ENCODE peak calls at places on chromosomes 11 and 22, in ten cellular contexts. X, H, E, Z, M, V, K, N, U and L are unnamed samples.
A peak's percentile ranks its signal among the peaks of the same experiment; 100 is the strongest.

GRCh38 chr22:27406389-27406861 is 395.1 kb downstream of the MN1 start:
- DNase-seq in X (no peak), H (peak; percentile 22), E (no peak), Z (no peak), M (no peak), V (no peak), K (no peak), N (no peak), U (no peak), L (no peak)

GRCh38 chr11:72209101-72209500 is 7.5 kb upstream of the FOLR2 start:
- DNase-seq in X (peak; percentile 24), H (no peak), E (no peak), Z (peak; percentile 28), M (no peak), V (no peak), K (no peak), N (no peak), U (no peak), L (no peak)

GRCh38 chr22:48897959-48898358 is 929.7 kb downstream of the BRD1 start:
- DNase-seq in X (no peak), H (no peak), E (no peak), Z (no peak), M (no peak), V (peak; percentile 24), K (peak; percentile 62), N (no peak), U (peak; percentile 5), L (peak; percentile 82)

GRCh38 chr22:22890085-22890484 is 2.5 kb downstream of the IGLL5 start:
- DNase-seq in X (no peak), H (no peak), E (no peak), Z (no peak), M (no peak), V (no peak), K (no peak), N (no peak), U (no peak), L (no peak)

GRCh38 chr22:19809741-19810140 is 44.9 kb downstream of the GNB1L start:
- DNase-seq in X (no peak), H (no peak), E (no peak), Z (no peak), M (no peak), V (no peak), K (peak; percentile 32), N (no peak), U (no peak), L (no peak)

GRCh38 chr11:128424867-128425285 is 162.5 kb downstream of the ETS1 start:
- DNase-seq in X (peak; percentile 35), H (peak; percentile 66), E (no peak), Z (no peak), M (no peak), V (peak; percentile 58), K (peak; percentile 74), N (peak; percentile 8), U (no peak), L (no peak)

GRCh38 chr11:124633355-124633754 is 10.7 kb downstream of the TBRG1 start:
- DNase-seq in X (no peak), H (peak; percentile 17), E (no peak), Z (no peak), M (no peak), V (no peak), K (no peak), N (peak; percentile 4), U (no peak), L (no peak)

GRCh38 chr11:93648168-93648567 is 13.3 kb upstream of the CEP295 start:
- DNase-seq in X (no peak), H (peak; percentile 21), E (no peak), Z (no peak), M (no peak), V (no peak), K (no peak), N (peak; percentile 17), U (no peak), L (no peak)

GRCh38 chr11:8610532-8611116 is 16.6 kb upstream of the STK33 start:
- DNase-seq in X (no peak), H (no peak), E (no peak), Z (no peak), M (no peak), V (no peak), K (no peak), N (no peak), U (peak; percentile 42), L (peak; percentile 84)

GRCh38 chr22:37627545-37627944 is 11.9 kb upstream of the SH3BP1 start:
- DNase-seq in X (no peak), H (no peak), E (no peak), Z (no peak), M (no peak), V (no peak), K (peak; percentile 93), N (no peak), U (no peak), L (no peak)

GRCh38 chr11:17987826-17988225 is 25.0 kb downstream of the SERGEF start:
- DNase-seq in X (no peak), H (no peak), E (no peak), Z (no peak), M (no peak), V (no peak), K (no peak), N (no peak), U (no peak), L (no peak)

GRCh38 chr11:58075781-58076180 is 45.0 kb downstream of the OR6Q1 start:
- DNase-seq in X (no peak), H (peak; percentile 79), E (no peak), Z (no peak), M (no peak), V (no peak), K (no peak), N (no peak), U (no peak), L (peak; percentile 31)

GRCh38 chr11:130097285-130097684 is 27.6 kb downstream of the APLP2 start:
- DNase-seq in X (no peak), H (no peak), E (no peak), Z (no peak), M (no peak), V (no peak), K (no peak), N (no peak), U (no peak), L (no peak)

DNA sequence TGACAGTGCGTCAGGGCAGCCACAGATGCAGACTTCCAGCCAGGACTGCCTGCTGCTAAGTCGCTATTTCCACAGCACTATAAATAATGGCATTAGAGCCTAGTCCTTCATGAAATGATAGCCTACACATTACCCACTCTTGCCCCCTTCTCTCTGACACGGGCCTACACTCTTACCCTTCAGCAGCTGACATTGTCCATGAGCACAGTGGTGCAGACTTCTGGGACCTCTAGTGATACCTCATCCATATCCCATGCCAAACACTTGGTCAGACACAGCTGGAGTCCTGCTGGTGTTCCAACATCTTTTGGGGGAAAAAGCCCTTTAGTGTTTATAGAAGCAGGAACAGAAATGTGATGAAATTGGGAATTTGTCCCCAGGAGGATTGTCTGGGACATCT is 43.4 kb upstream of the RAB1B start:
- DNase-seq in X (no peak), H (no peak), E (no peak), Z (no peak), M (no peak), V (no peak), K (peak; percentile 25), N (no peak), U (no peak), L (no peak)
- H3K4me3 ChIP-seq in X (no peak overlapping the region), H (no peak overlapping the region), E (no peak overlapping the region), Z (no peak overlapping the region), M (no peak overlapping the region), V (no peak overlapping the region), K (no peak overlapping the region), N (no peak overlapping the region), U (no peak overlapping the region), L (no peak overlapping the region)

DNA sequence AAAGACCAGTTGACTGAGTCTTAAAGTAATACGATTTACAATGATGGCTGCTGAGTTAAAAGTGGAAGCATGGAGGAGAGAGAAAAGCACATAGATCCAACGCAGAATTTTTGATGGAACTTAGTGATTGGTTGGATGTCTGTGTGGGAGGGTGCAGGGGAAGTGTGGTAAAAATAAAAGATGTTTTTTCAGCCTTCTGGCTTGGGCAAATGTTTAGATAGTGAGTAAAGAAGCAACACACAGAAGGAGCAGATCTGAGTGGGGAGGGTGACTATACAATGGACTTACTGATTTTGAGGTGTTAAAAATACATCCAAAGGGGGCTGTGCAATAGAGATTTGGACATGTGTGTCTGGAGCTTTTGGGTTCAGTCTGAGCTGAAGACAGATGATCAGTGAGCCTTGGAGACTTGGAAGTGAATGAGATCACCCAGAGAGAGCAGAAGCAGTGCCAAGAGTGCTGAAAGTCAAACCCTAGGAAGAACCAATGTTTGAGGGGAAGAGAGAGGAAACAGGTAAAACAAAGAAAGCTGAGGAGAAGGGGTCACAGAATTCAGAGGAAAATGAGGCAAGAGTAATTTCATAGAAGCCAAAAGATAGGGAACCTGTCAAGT is 8.6 kb downstream of the GRIA4 start:
- DNase-seq in X (no peak), H (peak; percentile 4), E (no peak), Z (no peak), M (no peak), V (no peak), K (no peak), N (no peak), U (no peak), L (no peak)
- TF ChIP-seq POLR2A in X (no peak), H (no peak), E (no peak), Z (no peak), M (no peak), V (no peak), K (no peak), N (no peak), U (no peak), L (no peak)

GRCh38 chr11:126501641-126502040 is 146.2 kb downstream of the ST3GAL4 start:
- DNase-seq in X (no peak), H (no peak), E (no peak), Z (no peak), M (no peak), V (no peak), K (no peak), N (no peak), U (no peak), L (no peak)

GRCh38 chr11:126498281-126498680 is 142.8 kb downstream of the ST3GAL4 start:
- DNase-seq in X (no peak), H (no peak), E (no peak), Z (no peak), M (no peak), V (no peak), K (no peak), N (no peak), U (no peak), L (no peak)

GRCh38 chr11:126497581-126498109 is 142.2 kb downstream of the ST3GAL4 start:
- DNase-seq in X (no peak), H (no peak), E (no peak), Z (no peak), M (no peak), V (no peak), K (peak; percentile 20), N (no peak), U (no peak), L (no peak)

GRCh38 chr11:126500981-126501380 is 145.5 kb downstream of the ST3GAL4 start:
- DNase-seq in X (no peak), H (no peak), E (no peak), Z (no peak), M (no peak), V (no peak), K (no peak), N (no peak), U (no peak), L (no peak)

GRCh38 chr11:126499124-126499752 is 143.8 kb downstream of the ST3GAL4 start:
- DNase-seq in X (no peak), H (no peak), E (no peak), Z (no peak), M (no peak), V (no peak), K (peak; percentile 27), N (no peak), U (no peak), L (no peak)
- H3K27ac ChIP-seq in X (no peak overlapping the region), H (no peak overlapping the region), E (no peak overlapping the region), Z (no peak overlapping the region), M (no peak overlapping the region), V (no peak overlapping the region), K (no peak overlapping the region), N (no peak overlapping the region), U (no peak overlapping the region), L (no peak overlapping the region)

GRCh38 chr11:119266517-119267255 is 50.2 kb downstream of the MCAM start:
- DNase-seq in X (no peak), H (peak; percentile 3), E (no peak), Z (no peak), M (no peak), V (no peak), K (no peak), N (no peak), U (no peak), L (no peak)
- H3K4me3 ChIP-seq in X (no peak overlapping the region), H (no peak overlapping the region), E (no peak overlapping the region), Z (no peak overlapping the region), M (no peak overlapping the region), V (no peak overlapping the region), K (no peak overlapping the region), N (no peak overlapping the region), U (no peak overlapping the region), L (no peak overlapping the region)